ENCODE peak calls at places on chromosome 17, in four cellular contexts. N, I, R and K are unnamed samples. For H3K4me1, the result is how much of the 10 kb centered on the place peaks cover.

GRCh38 chr17:32118835-32119234 is 23.5 kb upstream of the RHOT1 start:
- DNase-seq in N (no peak), I (no peak), R (no peak), K (no peak)

GRCh38 chr17:10051112-10051511 is 146.0 kb upstream of the RCVRN start:
- DNase-seq in N (no peak), I (no peak), R (no peak), K (no peak)

GRCh38 chr17:7589891-7590611 is at the start of gene SOX15:
- DNase-seq in N (no peak), I (no peak), R (no peak), K (no peak)

GRCh38 chr17:10875411-10875810 is 37.5 kb upstream of the PIRT start:
- DNase-seq in N (no peak), I (no peak), R (no peak), K (peak)

GRCh38 chr17:17682293-17682736 is 1.1 kb downstream of the RAI1 start:
- DNase-seq in N (no peak), I (peak), R (no peak), K (peak)

GRCh38 chr17:47801176-47801765 is 20.3 kb downstream of the OSBPL7 start:
- DNase-seq in N (no peak), I (no peak), R (no peak), K (no peak)

GRCh38 chr17:8118769-8119574 is 658 bp upstream of the ALOXE3 start:
- DNase-seq in N (peak), I (peak), R (peak), K (peak)

GRCh38 chr17:13727441-13728171 is 125.9 kb upstream of the HS3ST3A1 start:
- DNase-seq in N (no peak), I (no peak), R (no peak), K (no peak)

GRCh38 chr17:19642373-19642893 is 6.1 kb upstream of the ALDH3A2 start:
- DNase-seq in N (no peak), I (no peak), R (no peak), K (no peak)

DNA sequence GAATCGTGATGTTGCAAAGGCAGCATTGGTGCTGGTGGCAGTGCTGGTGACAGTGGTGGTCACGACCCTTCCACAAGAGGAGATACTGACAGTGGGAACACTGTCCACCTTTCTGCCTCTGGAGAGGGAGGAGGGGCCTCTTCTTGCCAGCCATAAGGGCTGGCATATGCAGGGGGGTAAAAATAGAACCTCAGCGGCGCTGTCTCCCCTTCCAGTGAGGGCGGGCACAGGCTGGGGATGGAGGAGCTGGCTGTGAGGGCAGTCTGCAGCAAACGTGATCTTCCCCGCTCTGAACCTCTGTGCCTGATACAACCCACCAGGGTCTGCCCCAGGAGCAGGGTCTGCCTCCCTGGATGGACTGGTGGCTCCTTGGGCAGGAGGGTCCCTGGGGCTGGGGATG is 3.4 kb downstream of the RAP1GAP2 start:
- DNase-seq in N (no peak), I (no peak), R (no peak), K (no peak)
- H3K4me1 ChIP-seq in N (under half), I (under half), R (under half), K (under half)

GRCh38 chr17:43998552-43998951 is 5.9 kb upstream of the NAGS start:
- DNase-seq in N (no peak), I (no peak), R (no peak), K (no peak)
- TF ChIP-seq CHD4 in N (no peak), I (no peak), R (no peak), K (no peak)

GRCh38 chr17:80779336-80779735 is 212.3 kb upstream of the CHMP6 start:
- DNase-seq in N (no peak), I (no peak), R (no peak), K (no peak)
- H3K4me1 ChIP-seq in N (under half), I (under half), R (under half), K (under half)

DNA sequence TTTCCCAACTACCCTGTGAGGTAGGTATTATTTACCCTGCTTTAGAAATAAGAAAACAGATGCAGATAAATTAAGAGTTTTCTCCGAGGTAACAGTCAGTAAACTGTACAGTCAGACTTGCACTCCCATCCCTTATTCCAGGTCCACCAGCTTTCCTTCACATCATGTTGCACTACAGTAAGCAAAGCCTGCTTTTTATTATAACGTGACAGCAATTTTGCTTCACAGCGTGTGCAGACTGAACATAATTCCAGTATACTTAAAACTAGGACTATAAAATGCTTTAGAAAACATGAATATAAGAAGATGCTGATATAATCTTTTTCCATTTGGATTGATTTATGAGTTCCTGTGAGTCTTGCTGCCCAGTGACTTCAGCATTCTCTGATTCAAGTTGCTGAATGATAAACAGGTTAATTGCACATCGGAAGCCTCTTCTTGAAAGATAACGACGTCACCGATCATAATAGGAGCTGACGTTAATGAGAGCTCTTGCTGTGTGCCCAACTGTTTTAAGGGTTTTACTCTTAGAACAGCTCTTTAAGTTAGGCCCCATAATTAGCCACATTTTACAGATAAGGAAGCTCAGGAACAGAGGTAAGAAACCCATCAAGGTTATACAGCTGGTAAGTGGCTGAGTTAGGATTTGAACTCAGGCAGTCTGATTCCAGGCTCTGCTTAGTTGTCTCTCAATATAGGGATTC is 1.4 kb downstream of the LIG3 start:
- DNase-seq in N (no peak), I (no peak), R (no peak), K (peak)
- TF ChIP-seq CHD4 in N (no peak), I (no peak), R (no peak), K (no peak)

GRCh38 chr17:71502443-71502842 is 618.4 kb upstream of the SOX9 start:
- DNase-seq in N (no peak), I (no peak), R (no peak), K (no peak)

GRCh38 chr17:71505200-71505599 is 615.6 kb upstream of the SOX9 start:
- DNase-seq in N (no peak), I (no peak), R (no peak), K (no peak)

GRCh38 chr17:71501716-71502115 is 619.1 kb upstream of the SOX9 start:
- DNase-seq in N (no peak), I (no peak), R (no peak), K (no peak)

GRCh38 chr17:71505981-71506380 is 614.8 kb upstream of the SOX9 start:
- DNase-seq in N (no peak), I (no peak), R (no peak), K (no peak)

GRCh38 chr17:71503710-71504471 is 616.9 kb upstream of the SOX9 start:
- DNase-seq in N (no peak), I (no peak), R (no peak), K (no peak)
- H3K4me1 ChIP-seq in N (under half), I (under half), R (under half), K (under half)

GRCh38 chr17:43917348-43918025 is 10.2 kb upstream of the MPP2 start:
- DNase-seq in N (no peak), I (no peak), R (no peak), K (peak)
- TF ChIP-seq CHD4 in N (no peak), I (no peak), R (no peak), K (no peak)

DNA sequence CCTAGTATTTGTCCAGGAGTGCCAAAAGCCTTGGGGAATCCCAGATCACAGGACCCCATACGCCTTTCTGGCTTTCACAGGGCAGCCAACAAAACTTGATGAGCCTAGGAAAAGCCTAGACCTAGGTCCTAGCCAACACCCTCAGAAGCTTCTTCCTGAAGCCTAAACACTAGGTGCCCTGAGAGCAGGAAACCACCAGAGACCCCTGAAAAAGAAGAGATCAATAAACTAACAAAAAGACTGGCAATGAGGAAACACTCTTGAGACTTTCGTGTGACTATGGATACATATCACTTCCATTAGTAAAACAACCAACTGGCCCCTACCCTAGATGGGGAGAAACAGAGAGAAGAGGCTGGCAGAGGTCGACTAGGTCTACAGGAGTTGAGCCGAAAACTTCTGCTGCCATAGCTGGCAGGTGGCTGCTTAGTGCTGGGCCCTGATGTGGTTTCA is 1.2 kb downstream of the ORMDL3 start:
- DNase-seq in N (no peak), I (no peak), R (no peak), K (no peak)
- H3K4me1 ChIP-seq in N (half or more), I (under half), R (under half), K (under half)

DNA sequence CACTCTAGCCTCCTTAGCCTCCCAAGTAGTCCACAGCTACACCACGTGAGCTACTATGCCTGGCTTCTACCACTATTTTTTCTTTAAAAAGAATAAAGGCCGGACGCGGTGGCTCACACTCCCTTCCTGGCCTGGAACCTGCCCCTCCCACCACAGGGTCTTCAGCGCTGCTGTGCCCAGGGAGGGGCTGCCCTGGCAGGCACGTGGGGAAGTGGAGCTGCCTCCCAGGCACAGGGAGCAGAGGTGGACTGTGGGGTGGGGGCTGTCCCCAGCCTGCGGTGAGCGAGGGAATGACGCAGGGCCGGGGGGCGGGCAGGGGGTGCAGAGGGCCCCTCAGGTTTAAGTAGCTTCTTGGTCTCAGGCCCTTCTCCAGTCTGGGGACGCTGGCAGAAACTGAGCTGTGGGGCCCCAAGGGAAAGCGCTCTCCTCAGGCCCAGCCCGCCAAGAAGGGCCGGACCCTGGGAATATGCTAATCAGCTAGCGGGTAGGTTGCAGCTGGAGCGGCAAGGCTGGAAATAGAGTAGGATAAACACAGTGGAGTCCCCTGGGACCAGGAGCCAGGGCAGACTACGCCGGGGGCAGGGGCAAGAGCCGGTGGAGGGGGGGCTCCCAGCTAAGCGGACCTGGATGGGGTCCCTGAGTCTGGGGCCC is 46.8 kb downstream of the TIMM22 start:
- DNase-seq in N (no peak), I (no peak), R (no peak), K (no peak)
- TF ChIP-seq CHD4 in N (no peak), I (no peak), R (no peak), K (no peak)